ENCODE peak calls at places on chromosomes 13 and 19, in six cellular contexts. F is H1, B is AG04450, M is cardiac muscle cell, V is psoas muscle, Q is heart right ventricle. S is an unnamed sample. For H3K27me3 and H3K9me3, the result is how much of the 10 kb centered on the place peaks cover.

GRCh38 chr13:23081246-23081645 is 99.5 kb upstream of the SGCG start:
- DNase-seq in F (no peak), B (peak), M (no peak), V (no peak), Q (no peak), S (no peak)

GRCh38 chr13:36453518-36453917 is 21.2 kb downstream of the CCNA1 start:
- DNase-seq in F (no peak), B (no peak), M (peak), V (no peak), Q (no peak), S (no peak)

GRCh38 chr19:34189917-34190425 is 17.7 kb downstream of the LSM14A start:
- DNase-seq in F (no peak), B (no peak), M (no peak), V (no peak), Q (no peak), S (no peak)

GRCh38 chr19:29535432-29535831 is 9.6 kb downstream of the VSTM2B start:
- DNase-seq in F (no peak), B (no peak), M (no peak), V (no peak), Q (no peak), S (no peak)

GRCh38 chr13:43325636-43326035 is 302.2 kb downstream of the DNAJC15 start:
- DNase-seq in F (no peak), B (no peak), M (no peak), V (no peak), Q (no peak), S (no peak)

GRCh38 chr19:44925114-44925891 is 10.9 kb downstream of the APOC1 start:
- DNase-seq in F (no peak), B (no peak), M (no peak), V (peak), Q (peak), S (no peak)

GRCh38 chr13:48626077-48626449 is 27.7 kb upstream of the CYSLTR2 start:
- DNase-seq in F (no peak), B (no peak), M (no peak), V (no peak), Q (peak), S (no peak)

GRCh38 chr19:18357442-18358264 is 17.3 kb downstream of the PGPEP1 start:
- DNase-seq in F (no peak), B (no peak), M (no peak), V (no peak), Q (no peak), S (no peak)

GRCh38 chr13:109666656-109667448 is 119.5 kb downstream of the IRS2 start:
- DNase-seq in F (no peak), B (no peak), M (no peak), V (no peak), Q (no peak), S (no peak)

GRCh38 chr19:44107751-44108150 is 5.4 kb upstream of the ZNF225 start:
- DNase-seq in F (no peak), B (no peak), M (no peak), V (no peak), Q (no peak), S (no peak)

GRCh38 chr19:57708641-57709354 is at the start of gene ZNF154:
- DNase-seq in F (peak), B (peak), M (peak), V (peak), Q (peak), S (peak)

GRCh38 chr19:52527954-52528326 is 472 bp downstream of the ZNF808 start:
- DNase-seq in F (no peak), B (no peak), M (peak), V (no peak), Q (no peak), S (no peak)

GRCh38 chr19:44640518-44640917 is 3.2 kb upstream of the PVR start:
- DNase-seq in F (no peak), B (no peak), M (no peak), V (no peak), Q (no peak), S (no peak)

GRCh38 chr19:40907968-40908735 is 26.1 kb upstream of the CYP2A7 start:
- DNase-seq in F (no peak), B (no peak), M (no peak), V (no peak), Q (peak), S (peak)

GRCh38 chr13:95494082-95494681 is 58.3 kb upstream of the CLDN10 start:
- DNase-seq in F (no peak), B (peak), M (peak), V (no peak), Q (peak), S (no peak)

GRCh38 chr13:60627071-60627686 is 230.2 kb downstream of the TDRD3 start:
- DNase-seq in F (peak), B (no peak), M (peak), V (no peak), Q (peak), S (no peak)

GRCh38 chr13:31846984-31847752 is 107.8 kb downstream of the RXFP2 start:
- DNase-seq in F (no peak), B (no peak), M (no peak), V (peak), Q (peak), S (no peak)

GRCh38 chr13:30898070-30898469 is 8.0 kb upstream of the MEDAG start:
- DNase-seq in F (no peak), B (no peak), M (no peak), V (no peak), Q (no peak), S (no peak)

GRCh38 chr13:29435125-29435911 is 160.2 kb downstream of the SLC7A1 start:
- DNase-seq in F (no peak), B (peak), M (peak), V (no peak), Q (peak), S (no peak)

GRCh38 chr13:111177803-111178389 is 62.8 kb downstream of the ARHGEF7 start:
- DNase-seq in F (no peak), B (no peak), M (no peak), V (no peak), Q (no peak), S (no peak)

GRCh38 chr13:75135325-75135825 is 346.6 kb downstream of the TBC1D4 start:
- DNase-seq in F (no peak), B (peak), M (no peak), V (no peak), Q (no peak), S (no peak)

GRCh38 chr13:48580886-48581285 is 48.0 kb upstream of the RCBTB2 start:
- DNase-seq in F (no peak), B (no peak), M (no peak), V (no peak), Q (no peak), S (no peak)

GRCh38 chr13:24220086-24220703 is 59.7 kb downstream of the SPATA13 start:
- DNase-seq in F (no peak), B (peak), M (peak), V (no peak), Q (peak), S (no peak)

GRCh38 chr13:36829753-36830152 is 10.7 kb downstream of the RFXAP start:
- DNase-seq in F (no peak), B (no peak), M (no peak), V (no peak), Q (no peak), S (no peak)

GRCh38 chr19:574658-575526 is 2.5 kb downstream of the BSG start:
- DNase-seq in F (no peak), B (no peak), M (peak), V (peak), Q (peak), S (no peak)

GRCh38 chr19:3608079-3608641 is 1.5 kb upstream of the TBXA2R start:
- DNase-seq in F (no peak), B (no peak), M (no peak), V (no peak), Q (no peak), S (no peak)

GRCh38 chr19:51439021-51439465 is 19.2 kb downstream of the SIGLEC8 start:
- DNase-seq in F (no peak), B (no peak), M (peak), V (no peak), Q (no peak), S (peak)

GRCh38 chr13:110136660-110137585 is 170.0 kb downstream of the COL4A1 start:
- DNase-seq in F (no peak), B (no peak), M (peak), V (no peak), Q (no peak), S (no peak)

GRCh38 chr13:34425307-34425949 is 516.6 kb upstream of the NBEA start:
- DNase-seq in F (no peak), B (no peak), M (no peak), V (no peak), Q (no peak), S (no peak)

GRCh38 chr19:48064509-48064908 is 20.6 kb upstream of the CABP5 start:
- DNase-seq in F (peak), B (no peak), M (no peak), V (no peak), Q (no peak), S (no peak)

GRCh38 chr13:85462792-85463425 is 336.3 kb downstream of the SLITRK6 start:
- DNase-seq in F (no peak), B (no peak), M (no peak), V (no peak), Q (no peak), S (no peak)

DNA sequence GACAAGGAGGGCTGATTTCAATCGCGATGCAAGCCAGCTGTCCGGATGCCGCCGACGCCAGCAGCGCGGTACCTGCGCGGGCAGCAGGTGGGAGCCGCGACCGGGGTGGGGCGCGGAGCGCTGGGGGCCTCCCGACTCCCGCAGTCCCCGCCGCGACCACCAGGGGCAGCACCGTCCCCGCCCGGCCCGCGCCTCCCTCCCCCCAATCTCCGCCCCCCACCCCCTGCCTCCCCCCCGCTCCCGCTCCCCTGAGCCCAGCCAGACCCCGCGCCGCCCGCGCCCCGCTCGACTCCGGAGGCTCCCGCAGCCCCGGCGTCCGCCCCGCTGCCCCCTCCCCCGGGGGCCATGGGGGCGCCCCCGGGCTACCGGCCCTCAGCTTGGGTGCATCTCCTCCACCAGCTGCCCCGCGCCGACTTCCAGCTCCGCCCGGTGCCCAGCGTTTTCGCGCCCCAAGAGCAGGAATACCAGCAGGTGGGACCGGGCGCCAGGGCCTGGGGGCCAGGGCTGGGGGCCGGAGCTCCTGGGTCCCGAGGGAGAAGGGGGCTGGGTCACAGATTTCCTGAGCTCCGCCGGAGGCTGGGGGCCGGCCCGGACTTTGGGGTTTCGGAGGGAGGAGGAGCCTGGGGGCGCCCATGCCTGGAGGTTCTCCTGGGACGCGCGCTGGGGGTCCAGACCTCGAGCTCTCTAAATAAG is at the start of gene TTYH1:
- DNase-seq in F (no peak), B (no peak), M (no peak), V (no peak), Q (no peak), S (peak)
- H3K27me3 ChIP-seq in F (under half), B (under half), M (half or more), V (half or more), Q (half or more), S (under half)

DNA sequence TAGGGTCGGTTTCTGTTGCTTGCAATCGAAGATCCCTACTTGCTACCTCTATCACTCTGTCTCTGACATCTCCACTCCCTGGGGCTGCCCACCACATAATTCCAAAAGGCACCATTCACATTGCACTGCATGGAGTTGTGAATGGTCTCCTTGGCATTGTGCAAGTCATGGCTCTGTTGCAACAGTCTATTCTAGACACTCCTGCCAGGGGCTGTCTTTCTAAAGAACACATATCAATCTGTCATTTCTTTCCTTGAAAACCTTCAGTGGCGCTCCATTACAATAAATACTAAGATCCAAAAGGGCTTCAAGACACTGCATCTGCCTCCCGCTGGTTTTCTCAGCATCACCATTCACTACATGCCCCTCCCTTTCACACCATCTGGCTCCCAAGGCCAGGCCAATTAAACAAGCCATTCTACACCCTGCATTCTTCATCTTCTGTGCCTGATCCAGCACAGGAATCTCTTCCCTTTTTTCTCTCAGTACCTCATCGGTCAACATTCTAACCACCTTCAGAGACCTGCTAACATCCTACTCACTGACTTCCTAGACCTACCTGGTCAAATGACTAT is 32.2 kb upstream of the TM9SF2 start:
- DNase-seq in F (no peak), B (no peak), M (no peak), V (no peak), Q (no peak), S (no peak)
- H3K9me3 ChIP-seq in F (under half), B (under half), M (under half), V (under half), Q (under half), S (under half)

GRCh38 chr19:10106100-10106936 is at the start of gene PPAN:
- DNase-seq in F (peak), B (peak), M (peak), V (peak), Q (peak), S (peak)
- H3K27ac ChIP-seq in F (peak), B (peak), M (peak), V (peak), Q (peak), S (peak)

GRCh38 chr19:30712428-30713151 is 340.4 kb downstream of the ZNF536 start:
- DNase-seq in F (no peak), B (no peak), M (no peak), V (no peak), Q (no peak), S (no peak)
- H3K27me3 ChIP-seq in F (under half), B (under half), M (under half), V (under half), Q (under half), S (under half)

GRCh38 chr13:19154843-19155242 is 26.8 kb downstream of the TUBA3C start:
- DNase-seq in F (no peak), B (no peak), M (no peak), V (no peak), Q (no peak), S (no peak)
- H3K9me3 ChIP-seq in F (half or more), B (half or more), M (under half), V (under half), Q (under half), S (under half)

DNA sequence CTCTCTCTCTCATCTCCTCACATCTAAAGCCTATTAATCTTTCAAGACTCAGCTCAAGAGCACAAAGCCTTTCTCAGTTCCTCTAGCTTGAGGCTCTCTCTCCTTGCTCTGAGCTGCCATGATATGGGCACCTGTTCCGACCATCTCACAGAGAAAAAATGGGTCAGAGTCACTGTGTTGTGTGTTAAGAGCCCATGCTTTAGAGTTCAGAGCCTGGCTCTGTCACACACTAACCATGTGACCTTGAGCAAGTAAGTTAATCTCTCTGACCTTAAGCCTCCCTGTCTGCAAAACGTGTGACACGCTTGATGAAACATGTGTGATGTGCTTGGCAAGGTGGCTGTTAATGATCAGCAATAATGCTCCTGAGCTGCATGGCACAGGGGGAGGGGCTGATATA is 245.2 kb downstream of the DLEU7 start:
- DNase-seq in F (no peak), B (no peak), M (no peak), V (no peak), Q (no peak), S (no peak)
- H3K27ac ChIP-seq in F (no peak), B (no peak), M (no peak), V (no peak), Q (no peak), S (no peak)

GRCh38 chr19:53910170-53910518 is 1.1 kb downstream of the CACNG7 start:
- DNase-seq in F (no peak), B (no peak), M (peak), V (no peak), Q (no peak), S (no peak)

GRCh38 chr19:53908106-53908932 is 759 bp upstream of the CACNG7 start:
- DNase-seq in F (no peak), B (peak), M (peak), V (peak), Q (peak), S (peak)

GRCh38 chr19:53907690-53908089 is 1.4 kb upstream of the CACNG7 start:
- DNase-seq in F (no peak), B (no peak), M (no peak), V (no peak), Q (no peak), S (no peak)

GRCh38 chr19:53908933-53909415 is at the start of gene CACNG7:
- DNase-seq in F (no peak), B (no peak), M (no peak), V (no peak), Q (no peak), S (no peak)

DNA sequence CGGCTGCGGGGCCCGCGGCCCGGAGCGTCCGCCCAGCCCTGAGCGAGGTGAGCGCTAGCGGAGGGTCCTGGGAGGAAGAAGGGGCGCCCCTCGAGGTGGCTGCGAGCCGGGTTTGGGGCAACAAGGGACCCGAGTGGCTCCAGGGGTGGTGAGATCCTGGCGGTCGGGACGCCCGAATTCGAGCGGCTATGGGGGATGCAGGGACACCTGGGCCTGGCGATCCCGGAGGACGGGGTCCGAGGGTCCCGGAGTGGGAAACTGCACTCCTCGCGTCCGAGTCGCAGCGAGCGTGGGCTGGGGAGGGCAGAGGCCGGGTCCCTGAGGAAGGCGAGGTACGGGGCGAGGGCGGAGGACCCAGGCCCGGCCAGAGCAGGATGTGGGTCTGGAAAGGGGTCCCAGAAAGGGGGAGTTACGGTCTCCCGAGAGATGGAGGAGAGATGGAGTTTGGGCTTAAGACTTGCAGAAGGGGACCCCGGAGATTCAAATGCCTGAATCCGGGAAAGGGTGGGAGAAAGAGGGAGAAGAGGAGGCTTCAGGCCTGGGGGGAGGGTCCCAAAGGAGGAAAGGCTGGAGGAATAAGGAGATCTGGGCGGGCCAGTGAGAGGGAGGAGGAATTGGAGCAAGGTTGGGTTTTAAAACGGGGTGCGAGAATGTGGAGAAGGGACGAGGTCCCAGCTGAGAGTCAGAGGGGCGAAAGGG is 542 bp downstream of the CACNG7 start:
- DNase-seq in F (no peak), B (no peak), M (no peak), V (no peak), Q (no peak), S (no peak)
- H3K27me3 ChIP-seq in F (under half), B (under half), M (half or more), V (half or more), Q (half or more), S (under half)

S was measured in naive thymus-derived CD4-positive, alpha-beta T cell.